ENCODE peak calls at places on chromosomes 4 and X, in six cellular contexts. T is kidney epithelial cell, H is uterus, Y is H7, U is colonic mucosa, Z is upper lobe of left lung. V is an unnamed sample.
A peak's percentile ranks its signal among the peaks of the same experiment; 100 is the strongest.

GRCh38 chr4:113901994-113902787 is 77.3 kb downstream of the ARSJ start:
- DNase-seq in T (peak; percentile 23), H (no peak), Y (no peak), U (peak; percentile 79), Z (no peak), V (no peak)

GRCh38 chrX:80216086-80216485 is 201.5 kb downstream of the TBX22 start:
- DNase-seq in T (no peak), H (no peak), Y (no peak), U (no peak), Z (no peak), V (no peak)

GRCh38 chr4:140666889-140667614 is 89.1 kb downstream of the TBC1D9 start:
- DNase-seq in T (no peak), H (no peak), Y (no peak), U (no peak), Z (no peak), V (no peak)

GRCh38 chr4:54077812-54078211 is 13.4 kb upstream of the CHIC2 start:
- DNase-seq in T (no peak), H (no peak), Y (no peak), U (no peak), Z (no peak), V (no peak)

GRCh38 chr4:108331905-108332632 is 163.3 kb upstream of the LEF1 start:
- DNase-seq in T (no peak), H (no peak), Y (no peak), U (no peak), Z (no peak), V (no peak)

GRCh38 chr4:30863031-30863430 is 142.9 kb downstream of the PCDH7 start:
- DNase-seq in T (no peak), H (no peak), Y (no peak), U (no peak), Z (no peak), V (peak; percentile 78)

GRCh38 chr4:37389967-37390580 is 145.5 kb downstream of the NWD2 start:
- DNase-seq in T (no peak), H (no peak), Y (peak; percentile 24), U (peak; percentile 65), Z (no peak), V (peak; percentile 39)

GRCh38 chr4:103046416-103047290 is 27.1 kb upstream of the SLC9B1 start:
- DNase-seq in T (no peak), H (no peak), Y (peak; percentile 37), U (peak; percentile 22), Z (no peak), V (peak; percentile 34)

GRCh38 chrX:107686792-107687191 is 58.5 kb downstream of the PRPS1 start:
- DNase-seq in T (no peak), H (no peak), Y (no peak), U (no peak), Z (no peak), V (no peak)

GRCh38 chr4:55458164-55458563 is 62.4 kb downstream of the TMEM165 start:
- DNase-seq in T (no peak), H (no peak), Y (no peak), U (no peak), Z (no peak), V (no peak)

GRCh38 chr4:131137196-131137595 is 2011.9 kb upstream of the PCDH10 start:
- DNase-seq in T (peak; percentile 1), H (no peak), Y (no peak), U (no peak), Z (no peak), V (no peak)

GRCh38 chr4:124409044-124409443 is 303.5 kb downstream of the ANKRD50 start:
- DNase-seq in T (no peak), H (no peak), Y (no peak), U (no peak), Z (no peak), V (no peak)

GRCh38 chrX:36414056-36414455 is 494.5 kb downstream of the CFAP47 start:
- DNase-seq in T (peak; percentile 12), H (no peak), Y (no peak), U (no peak), Z (no peak), V (no peak)

GRCh38 chr4:151409470-151410313 is 716 bp downstream of the FHIP1A start:
- DNase-seq in T (no peak), H (peak; percentile 17), Y (peak; percentile 76), U (peak; percentile 77), Z (peak; percentile 87), V (no peak)

GRCh38 chr4:14458463-14458862 is 543.8 kb upstream of the CPEB2 start:
- DNase-seq in T (no peak), H (no peak), Y (no peak), U (no peak), Z (no peak), V (no peak)

GRCh38 chr4:53545238-53545637 is 46.0 kb downstream of the LNX1 start:
- DNase-seq in T (no peak), H (no peak), Y (peak; percentile 28), U (no peak), Z (no peak), V (no peak)

GRCh38 chr4:4457803-4458550 is 71.1 kb downstream of the NSG1 start:
- DNase-seq in T (peak; percentile 44), H (no peak), Y (no peak), U (no peak), Z (no peak), V (peak; percentile 28)

GRCh38 chrX:30935985-30936384 is 46.9 kb upstream of the TAB3 start:
- DNase-seq in T (no peak), H (no peak), Y (peak; percentile 55), U (peak; percentile 31), Z (no peak), V (no peak)

GRCh38 chr4:58600290-58600689 is 1490.1 kb upstream of the IGFBP7 start:
- DNase-seq in T (no peak), H (no peak), Y (peak; percentile 2), U (no peak), Z (no peak), V (no peak)

GRCh38 chr4:127533028-127533700 is 99.6 kb upstream of the INTU start:
- DNase-seq in T (no peak), H (peak; percentile 77), Y (no peak), U (peak; percentile 24), Z (no peak), V (peak; percentile 12)

GRCh38 chr4:133186845-133187244 is 37.8 kb downstream of the PCDH10 start:
- DNase-seq in T (no peak), H (no peak), Y (no peak), U (no peak), Z (no peak), V (no peak)

GRCh38 chr4:7210818-7211217 is 18.5 kb downstream of the SORCS2 start:
- DNase-seq in T (peak; percentile 81), H (peak; percentile 58), Y (no peak), U (no peak), Z (no peak), V (no peak)

GRCh38 chrX:37802028-37802427 is 22.2 kb downstream of the CYBB start:
- DNase-seq in T (no peak), H (no peak), Y (no peak), U (no peak), Z (no peak), V (no peak)

GRCh38 chr4:24210332-24210902 is 320.6 kb upstream of the PPARGC1A start:
- DNase-seq in T (peak; percentile 48), H (peak; percentile 17), Y (no peak), U (no peak), Z (peak; percentile 22), V (peak; percentile 73)

DNA sequence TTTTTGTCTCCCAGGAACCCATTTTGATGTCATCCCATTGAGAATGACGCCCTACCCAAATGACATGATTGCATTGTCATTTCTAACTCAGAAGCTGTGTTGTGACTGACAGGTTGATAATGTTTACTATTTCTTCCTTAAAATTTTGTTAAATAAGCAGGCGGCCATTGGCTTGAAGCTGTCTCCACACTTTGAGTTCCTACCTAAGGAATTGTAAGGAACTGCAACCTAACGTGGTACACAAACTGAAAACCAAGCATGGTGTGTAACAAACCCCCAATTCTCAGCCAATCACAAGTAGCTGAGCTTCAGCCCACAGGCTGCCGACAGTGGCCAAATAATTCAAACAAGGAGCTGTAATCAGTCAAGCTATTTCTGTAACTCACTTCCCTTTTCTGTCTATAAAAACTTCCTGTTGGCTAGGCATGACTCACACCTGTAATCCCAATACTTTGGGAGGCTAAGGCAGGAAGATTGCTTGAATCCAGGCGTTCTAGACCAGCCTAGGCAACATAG is 2.9 kb upstream of the MND1 start:
- DNase-seq in T (no peak), H (no peak), Y (no peak), U (no peak), Z (no peak), V (no peak)
- H3K4me3 ChIP-seq in T (no peak overlapping the region), H (no peak overlapping the region), Y (no peak overlapping the region), U (no peak overlapping the region), Z (no peak overlapping the region), V (no peak overlapping the region)

GRCh38 chrX:100636321-100636991 is at the start of gene TSPAN6:
- DNase-seq in T (peak; percentile 56), H (peak; percentile 83), Y (peak; percentile 76), U (peak; percentile 89), Z (peak; percentile 66), V (peak; percentile 74)
- H3K4me3 ChIP-seq in T (peak within 1 kb of the TSS; percentile 70), H (peak within 1 kb of the TSS; percentile 38), Y (peak within 1 kb of the TSS; percentile 71), U (peak within 1 kb of the TSS; percentile 51), Z (peak within 1 kb of the TSS; percentile 59), V (peak within 1 kb of the TSS; percentile 54)

DNA sequence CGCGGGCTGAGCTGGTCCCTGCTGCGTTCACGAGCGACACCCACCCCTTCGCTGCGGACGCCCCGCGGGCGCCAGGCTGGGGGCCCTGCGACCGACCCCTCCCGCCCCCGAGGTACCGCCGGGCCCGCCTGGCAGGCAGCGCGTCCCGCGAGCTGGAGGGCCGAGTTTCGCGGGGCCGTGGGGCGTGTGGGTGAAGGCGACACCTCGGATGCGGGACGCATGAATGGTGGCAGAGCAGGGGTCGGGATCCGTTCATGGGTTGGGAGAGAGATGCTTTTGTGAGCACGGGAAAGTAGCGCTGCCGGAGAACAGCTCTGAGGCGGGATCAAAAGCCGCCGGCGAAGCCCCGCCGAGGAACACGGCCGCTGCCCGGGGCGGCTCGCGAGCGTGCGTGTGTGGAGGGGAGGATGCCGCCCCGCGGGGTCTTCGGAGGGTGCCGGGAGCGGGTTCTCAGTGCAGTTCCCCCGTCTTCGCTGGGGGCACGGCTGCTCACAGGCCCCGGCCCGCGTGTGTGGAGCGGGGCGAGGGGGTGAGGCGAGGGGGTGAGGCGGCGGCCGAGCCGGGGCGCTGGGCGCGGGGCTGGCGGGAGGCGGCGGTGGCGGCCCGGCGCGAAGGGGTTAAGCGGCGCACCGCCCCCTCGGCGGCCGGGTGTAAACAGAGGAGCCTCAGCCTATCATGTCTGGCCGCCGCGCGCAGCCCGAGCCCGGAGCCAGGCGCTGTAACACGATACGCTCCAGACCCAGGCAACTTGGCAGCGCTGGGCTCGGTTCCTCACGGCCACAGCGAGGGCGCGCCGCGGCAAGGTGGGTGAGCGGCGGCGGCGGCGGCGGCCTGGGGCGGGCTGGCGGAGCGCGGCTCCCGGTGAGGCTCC is 205.3 kb downstream of the TENM3 start:
- DNase-seq in T (peak; percentile 52), H (peak; percentile 91), Y (peak; percentile 96), U (peak; percentile 71), Z (peak; percentile 95), V (peak; percentile 88)
- H3K4me3 ChIP-seq in T (peak overlapping the region; percentile 62), H (peak overlapping the region; percentile 43), Y (peak overlapping the region; percentile 76), U (peak overlapping the region; percentile 35), Z (peak overlapping the region; percentile 59), V (peak overlapping the region; percentile 68)

GRCh38 chr4:165297626-165298025 is 29.8 kb upstream of the MSMO1 start:
- DNase-seq in T (no peak), H (no peak), Y (no peak), U (no peak), Z (no peak), V (no peak)

GRCh38 chr4:165293927-165294649 is 33.4 kb upstream of the MSMO1 start:
- DNase-seq in T (no peak), H (no peak), Y (no peak), U (no peak), Z (no peak), V (no peak)

GRCh38 chr4:165299399-165300060 is 27.9 kb upstream of the MSMO1 start:
- DNase-seq in T (no peak), H (no peak), Y (no peak), U (no peak), Z (no peak), V (no peak)

GRCh38 chr4:165293061-165293460 is 34.4 kb upstream of the MSMO1 start:
- DNase-seq in T (no peak), H (no peak), Y (no peak), U (no peak), Z (no peak), V (no peak)

GRCh38 chr4:165294907-165295306 is 32.6 kb upstream of the MSMO1 start:
- DNase-seq in T (no peak), H (no peak), Y (no peak), U (no peak), Z (no peak), V (no peak)
- H3K4me3 ChIP-seq in T (no peak overlapping the region), H (no peak overlapping the region), Y (no peak overlapping the region), U (no peak overlapping the region), Z (no peak overlapping the region), V (no peak overlapping the region)